ENCODE peak calls at places on chromosomes 13 and 19, in nine cellular contexts. W is dermis blood vessel endothelial cell; J is NB4; I is CD4-positive, CD25-positive, alpha-beta regulatory T cell; L is left ventricle myocardium inferior; X is endothelial cell; T is neural crest cell; E is ELR; K is nucleus accumbens. P is an unnamed sample.

GRCh38 chr19:15456871-15457700 is 7.3 kb downstream of the RASAL3 start:
- DNase-seq in K (no peak), X (no peak), W (no peak), L (no peak), I (no peak), T (no peak), J (no peak), E (no peak), P (no peak)

GRCh38 chr19:29526730-29527499 is 1.1 kb downstream of the VSTM2B start:
- DNase-seq in W (no peak), J (peak; percentile 26), X (peak; percentile 18), E (no peak), L (no peak), I (no peak), T (no peak), K (peak; percentile 61), P (no peak)

GRCh38 chr19:55585658-55586339 is 5.2 kb upstream of the ZNF579 start:
- DNase-seq in W (peak; percentile 69), E (peak; percentile 55), K (peak; percentile 90), T (peak; percentile 73), X (peak; percentile 77), L (peak; percentile 80), J (peak; percentile 64), I (no peak), P (peak; percentile 82)

GRCh38 chr19:4976412-4977298 is 7.7 kb downstream of the KDM4B start:
- DNase-seq in T (no peak), W (peak; percentile 54), I (no peak), X (peak; percentile 82), L (peak; percentile 72), J (peak; percentile 94), K (peak; percentile 59), E (peak; percentile 97), P (peak; percentile 88)

GRCh38 chr19:41264581-41265375 is 606 bp downstream of the HNRNPUL1 start:
- DNase-seq in E (peak; percentile 70), W (peak; percentile 43), K (peak; percentile 24), J (peak; percentile 73), T (peak; percentile 39), X (peak; percentile 56), L (peak; percentile 54), I (peak; percentile 68), P (peak; percentile 34)

GRCh38 chr13:20270163-20270865 is 38.2 kb upstream of the GJB6 start:
- DNase-seq in K (no peak), X (no peak), T (no peak), W (no peak), I (no peak), E (peak; percentile 28), J (no peak), L (no peak), P (no peak)

GRCh38 chr13:39051157-39051556 is 12.9 kb downstream of the NHLRC3 start:
- DNase-seq in E (peak; percentile 70), L (no peak), I (peak; percentile 49), J (peak; percentile 58), T (no peak), W (peak; percentile 67), X (no peak), K (no peak), P (no peak)

GRCh38 chr19:45769821-45770191 is 754 bp upstream of the SIX5 start:
- DNase-seq in W (no peak), I (peak; percentile 72), K (peak; percentile 59), T (no peak), X (no peak), E (peak; percentile 52), J (no peak), L (no peak), P (no peak)

GRCh38 chr13:29925457-29925856 is 75.0 kb upstream of the UBL3 start:
- DNase-seq in L (peak; percentile 55), E (peak; percentile 55), J (peak; percentile 77), I (no peak), K (no peak), T (no peak), X (no peak), W (peak; percentile 38), P (peak; percentile 15)

GRCh38 chr13:77930430-77930829 is 11.8 kb upstream of the EDNRB start:
- DNase-seq in W (no peak), E (no peak), I (no peak), T (no peak), K (no peak), J (no peak), X (no peak), L (no peak), P (no peak)

GRCh38 chr13:49348748-49349147 is 95.1 kb downstream of the CAB39L start:
- DNase-seq in L (no peak), W (no peak), K (no peak), T (no peak), X (no peak), J (no peak), E (no peak), I (no peak), P (no peak)

GRCh38 chr19:38417544-38418506 is 8.2 kb downstream of the RASGRP4 start:
- DNase-seq in E (peak; percentile 40), K (no peak), W (no peak), I (peak; percentile 92), J (peak; percentile 69), X (peak; percentile 52), L (peak; percentile 65), T (peak; percentile 46), P (no peak)

GRCh38 chr19:44807652-44808462 is 1.0 kb upstream of the BCAM start:
- DNase-seq in K (no peak), I (no peak), X (peak; percentile 77), L (no peak), J (peak; percentile 30), T (peak; percentile 63), E (peak; percentile 58), W (peak; percentile 75), P (peak; percentile 81)

GRCh38 chr19:50384685-50385535 is 763 bp downstream of the POLD1 start:
- DNase-seq in J (peak; percentile 48), W (no peak), X (no peak), T (no peak), E (peak; percentile 56), I (no peak), L (no peak), K (no peak), P (no peak)